ENCODE peak calls at places on chromosome 6, in eight cellular contexts. V is MM.1S, H is omental fat pad, Q is type B pancreatic cell, K is BJ, W is cardiac fibroblast, A is lower leg skin, T is astrocyte of the spinal cord. O is an unnamed sample.

GRCh38 chr6:26033132-26033941 is 53.9 kb upstream of the HFE start:
- DNase-seq in H (no peak), Q (no peak), W (peak), K (peak), A (no peak), T (peak), V (peak), O (no peak)

GRCh38 chr6:1322725-1323219 is 10.9 kb downstream of the FOXQ1 start:
- DNase-seq in H (no peak), T (peak), A (no peak), Q (no peak), W (no peak), K (no peak), V (no peak), O (no peak)

GRCh38 chr6:2042951-2043648 is 202.3 kb downstream of the GMDS start:
- DNase-seq in T (no peak), Q (no peak), K (no peak), H (no peak), V (no peak), A (no peak), W (no peak), O (no peak)

GRCh38 chr6:72272958-72273357 is 348.9 kb upstream of the KCNQ5 start:
- DNase-seq in K (no peak), Q (no peak), W (peak), A (no peak), H (no peak), T (peak), V (no peak), O (no peak)

GRCh38 chr6:167761794-167762258 is 64.9 kb upstream of the AFDN start:
- DNase-seq in Q (no peak), V (no peak), T (no peak), W (no peak), K (no peak), H (no peak), A (no peak), O (no peak)

GRCh38 chr6:33103776-33104175 is 28.0 kb downstream of the HLA-DPB1 start:
- DNase-seq in Q (no peak), T (no peak), A (no peak), V (no peak), K (no peak), H (no peak), W (no peak), O (no peak)

GRCh38 chr6:106608080-106608668 is 21.1 kb downstream of the RTN4IP1 start:
- DNase-seq in Q (no peak), V (peak), W (peak), K (no peak), H (no peak), T (peak), A (no peak), O (no peak)

GRCh38 chr6:31954511-31954910 is 4.3 kb downstream of the NELFE start:
- DNase-seq in V (no peak), W (no peak), Q (no peak), H (no peak), T (no peak), K (no peak), A (no peak), O (no peak)

GRCh38 chr6:39867592-39867991 is 66.7 kb downstream of the MOCS1 start:
- DNase-seq in H (no peak), Q (no peak), K (no peak), V (no peak), W (no peak), A (no peak), T (no peak), O (no peak)

GRCh38 chr6:39876111-39876510 is 58.2 kb downstream of the MOCS1 start:
- DNase-seq in K (no peak), V (no peak), T (no peak), W (no peak), H (no peak), A (no peak), Q (no peak), O (no peak)

GRCh38 chr6:39865011-39865888 is 69.0 kb downstream of the MOCS1 start:
- DNase-seq in V (peak), A (peak), H (peak), K (no peak), W (peak), T (peak), Q (no peak), O (no peak)

GRCh38 chr6:39873439-39873838 is 60.8 kb downstream of the MOCS1 start:
- DNase-seq in W (no peak), A (no peak), K (no peak), V (no peak), T (no peak), Q (no peak), H (no peak), O (no peak)

DNA sequence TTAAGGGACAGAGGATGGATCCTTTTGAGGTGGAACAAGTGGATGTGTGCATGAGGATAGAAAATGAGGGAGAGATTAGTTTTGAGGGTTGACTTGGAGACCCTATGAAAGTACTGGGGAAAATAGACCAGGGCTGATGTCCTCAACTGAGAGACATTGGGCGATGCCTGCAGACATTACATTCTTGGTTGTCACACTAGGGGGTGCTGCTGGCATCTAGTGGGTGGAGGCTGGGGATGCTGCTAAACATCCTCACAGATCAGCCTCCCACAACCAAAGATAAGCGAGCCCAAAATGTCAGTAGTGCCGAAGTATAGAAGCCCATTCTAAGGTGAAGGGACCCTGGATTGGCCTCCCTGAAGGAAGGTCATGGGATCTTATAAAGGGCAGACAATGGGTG is 63.3 kb downstream of the MOCS1 start:
- DNase-seq in T (no peak), Q (no peak), V (no peak), A (no peak), K (no peak), W (no peak), H (no peak), O (no peak)
- TF ChIP-seq CTCF in T (peak), Q (no peak), V (no peak), A (no peak), K (no peak), W (peak), H (no peak), O (no peak)

DNA sequence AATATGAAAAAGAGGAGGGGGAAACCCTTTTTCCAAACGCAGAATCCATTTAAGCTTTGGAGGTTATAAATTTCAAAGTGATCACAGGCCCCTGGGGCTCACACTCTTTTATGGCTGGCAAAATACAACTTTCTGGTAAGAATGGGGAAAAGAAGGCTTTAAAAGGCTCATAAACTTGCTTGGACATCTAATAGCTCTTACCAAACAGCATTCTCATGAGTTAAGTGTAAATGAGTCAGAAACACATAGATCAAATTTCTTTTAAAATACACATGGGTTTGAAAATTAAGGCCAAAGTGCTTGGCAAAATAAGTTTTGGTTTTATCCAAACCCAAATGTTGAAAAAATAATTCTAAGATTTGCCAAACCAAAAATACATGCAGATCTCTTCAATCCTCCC is 154.6 kb downstream of the SOBP start:
- DNase-seq in W (no peak), K (no peak), T (no peak), Q (no peak), V (no peak), H (no peak), A (no peak), O (no peak)
- TF ChIP-seq CTCF in W (no peak), K (no peak), T (no peak), Q (no peak), V (no peak), H (no peak), A (no peak), O (no peak)

DNA sequence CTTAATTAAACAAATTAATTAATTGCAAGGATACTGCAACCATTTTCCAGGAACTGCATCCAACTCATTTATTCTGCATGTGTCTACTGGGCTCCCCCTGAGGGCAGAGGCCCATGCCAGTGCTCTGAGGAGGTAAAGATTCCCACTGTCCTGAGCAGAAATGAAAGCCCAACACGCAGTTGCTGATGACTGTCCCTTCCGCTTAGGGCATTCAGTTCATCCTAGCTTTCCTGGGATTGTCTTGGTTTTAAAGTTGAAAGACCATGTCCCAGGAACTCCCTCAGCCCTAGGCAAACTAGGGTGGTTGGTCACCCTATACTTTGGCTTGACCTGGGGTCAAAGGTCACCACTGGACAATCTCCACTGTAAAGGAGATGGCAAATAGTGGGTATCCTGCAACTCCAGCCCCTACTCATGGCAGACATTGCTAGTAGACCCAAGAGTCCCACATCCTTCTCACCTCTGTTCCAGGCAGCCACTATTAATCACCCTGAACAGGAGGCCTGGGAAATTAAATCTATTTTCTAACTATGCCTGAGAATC is 109.6 kb downstream of the TRERF1 start:
- DNase-seq in T (no peak), H (no peak), W (no peak), V (no peak), A (no peak), Q (no peak), K (no peak), O (no peak)
- TF ChIP-seq CTCF in T (no peak), H (no peak), W (no peak), V (no peak), A (no peak), Q (no peak), K (no peak), O (no peak)

GRCh38 chr6:42271834-42272805 is 54.5 kb upstream of the MRPS10 start:
- DNase-seq in W (no peak), K (no peak), T (no peak), A (no peak), V (no peak), Q (no peak), H (no peak), O (no peak)

GRCh38 chr6:42279144-42279781 is 61.6 kb upstream of the MRPS10 start:
- DNase-seq in T (peak), A (no peak), K (no peak), H (no peak), Q (no peak), V (no peak), W (peak), O (no peak)

GRCh38 chr6:42278131-42278853 is 60.6 kb upstream of the MRPS10 start:
- DNase-seq in V (no peak), K (no peak), T (no peak), W (no peak), A (no peak), Q (no peak), H (no peak), O (no peak)

GRCh38 chr6:42279966-42280629 is 62.4 kb upstream of the MRPS10 start:
- DNase-seq in Q (no peak), W (peak), V (no peak), K (no peak), H (no peak), T (peak), A (no peak), O (no peak)

DNA sequence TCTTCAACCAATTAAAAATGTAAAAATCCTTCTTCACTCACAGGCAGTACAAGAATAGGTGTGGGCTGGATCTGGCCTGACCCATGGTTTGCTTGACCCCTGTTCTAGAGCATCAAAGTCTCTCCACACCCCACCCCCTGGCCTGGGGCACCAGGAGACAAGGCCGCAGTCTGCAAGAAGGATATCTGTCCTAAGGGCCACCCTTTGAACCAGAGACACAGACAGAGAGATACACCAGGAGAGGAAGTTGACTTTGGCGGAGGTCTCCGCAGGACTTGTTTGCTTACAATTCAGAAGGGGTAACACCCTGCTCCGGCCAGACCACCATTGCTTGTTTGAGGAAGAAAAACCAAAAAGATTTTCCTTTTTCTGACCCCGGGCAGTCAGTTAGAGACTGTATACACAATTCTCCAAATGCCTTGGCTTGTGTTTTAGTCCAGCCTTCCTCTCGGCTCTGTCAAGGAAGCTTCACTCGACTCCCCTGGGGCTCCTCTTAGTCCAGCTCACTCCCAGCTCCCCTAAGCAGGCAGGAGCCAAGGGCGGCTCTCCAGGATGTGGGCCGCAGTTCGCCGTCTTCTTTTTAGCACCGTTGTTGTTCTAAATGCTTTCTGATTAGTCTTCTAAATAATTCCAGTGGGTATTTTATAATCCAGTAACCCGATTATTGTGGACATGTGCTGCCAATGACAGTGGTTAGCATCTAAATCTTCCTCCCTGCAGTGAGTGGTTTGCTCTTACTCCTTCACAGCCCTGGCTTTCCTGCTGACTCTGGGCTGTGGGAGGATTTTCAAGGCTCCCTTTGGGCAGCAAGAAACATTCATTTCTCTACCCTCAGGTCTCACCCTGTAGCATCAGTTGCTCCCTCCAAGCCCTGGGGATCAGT is 58.6 kb upstream of the MRPS10 start:
- DNase-seq in T (peak), Q (no peak), A (no peak), V (no peak), W (peak), K (no peak), H (no peak), O (no peak)
- TF ChIP-seq CTCF in T (no peak), Q (no peak), A (no peak), V (no peak), W (no peak), K (no peak), H (no peak), O (no peak)

GRCh38 chr6:36875250-36875633 is 639 bp upstream of the PPIL1 start:
- DNase-seq in V (no peak), W (no peak), K (no peak), A (no peak), Q (no peak), H (no peak), T (no peak), O (no peak)

GRCh38 chr6:36874443-36875249 is at the start of gene PPIL1:
- DNase-seq in A (peak), V (peak), K (no peak), H (peak), Q (peak), W (peak), T (peak), O (peak)

GRCh38 chr6:36874016-36874442 is 574 bp downstream of the PPIL1 start:
- DNase-seq in H (peak), Q (no peak), V (no peak), W (peak), T (no peak), A (no peak), K (no peak), O (no peak)

GRCh38 chr6:36873115-36873514 is 1.5 kb downstream of the PPIL1 start:
- DNase-seq in Q (no peak), A (no peak), K (no peak), T (no peak), W (no peak), V (no peak), H (no peak), O (no peak)

GRCh38 chr6:36873612-36874011 is 991 bp downstream of the PPIL1 start:
- DNase-seq in K (no peak), T (no peak), W (no peak), H (no peak), A (no peak), V (peak), Q (no peak), O (no peak)
- TF ChIP-seq CTCF in K (peak), T (peak), W (no peak), H (no peak), A (no peak), V (peak), Q (peak), O (no peak)

DNA sequence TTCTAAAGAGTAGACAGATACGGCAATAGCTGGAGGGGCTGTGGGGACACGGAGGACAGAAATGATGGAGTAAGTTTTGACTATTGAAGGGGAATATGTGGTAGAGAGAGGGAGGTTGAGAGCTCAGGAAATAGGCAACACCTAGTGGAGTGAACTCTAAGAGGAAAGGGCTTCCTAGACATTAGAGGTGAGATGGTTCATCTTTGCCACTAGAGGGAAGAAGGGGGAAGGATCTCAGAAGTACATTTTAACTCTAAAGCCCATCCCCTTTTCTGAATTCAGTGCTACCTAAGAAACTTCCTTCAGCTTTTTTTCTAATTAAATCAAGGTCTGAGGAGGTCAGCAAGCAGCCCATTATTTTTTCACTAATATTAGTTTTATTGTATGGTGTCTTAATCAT is 689.4 kb upstream of the MAP3K7 start:
- DNase-seq in T (peak), H (no peak), Q (no peak), K (no peak), A (no peak), V (peak), W (no peak), O (no peak)
- TF ChIP-seq CTCF in T (peak), H (no peak), Q (peak), K (peak), A (no peak), V (peak), W (no peak), O (peak)

GRCh38 chr6:44355640-44356039 is 13.2 kb downstream of the SPATS1 start:
- DNase-seq in V (no peak), K (no peak), Q (no peak), W (no peak), H (no peak), A (no peak), T (no peak), O (no peak)

GRCh38 chr6:44356432-44356950 is 14.0 kb downstream of the SPATS1 start:
- DNase-seq in W (no peak), H (no peak), K (no peak), V (no peak), T (no peak), A (no peak), Q (no peak), O (no peak)

GRCh38 chr6:44349904-44350649 is 7.6 kb downstream of the SPATS1 start:
- DNase-seq in Q (no peak), H (no peak), K (no peak), W (no peak), V (no peak), A (no peak), T (no peak), O (no peak)

GRCh38 chr6:44352259-44352658 is 9.8 kb downstream of the SPATS1 start:
- DNase-seq in K (no peak), T (no peak), H (no peak), Q (no peak), V (no peak), A (no peak), W (no peak), O (no peak)

DNA sequence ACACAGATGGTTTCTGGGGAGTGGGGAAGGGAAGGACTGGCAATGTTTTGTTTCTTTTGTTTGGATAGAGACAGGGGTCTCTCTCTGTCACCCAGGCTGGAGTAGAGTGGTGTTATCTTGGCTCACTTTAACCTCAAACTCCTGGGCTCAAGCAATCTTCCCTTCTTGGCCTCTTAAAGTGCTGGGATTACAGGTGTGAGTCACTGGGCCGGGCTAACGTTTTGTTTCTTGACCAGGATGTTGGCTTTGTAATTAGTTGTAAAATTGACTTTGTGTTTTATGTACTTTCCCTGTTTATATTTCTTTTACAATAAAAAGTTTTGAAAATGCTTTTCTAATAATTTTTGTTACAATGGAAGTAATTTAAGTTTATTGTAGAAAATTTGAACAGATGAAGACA is 10.9 kb downstream of the SPATS1 start:
- DNase-seq in V (no peak), W (no peak), Q (no peak), H (no peak), K (no peak), A (no peak), T (no peak), O (no peak)
- TF ChIP-seq CTCF in V (no peak), W (no peak), Q (no peak), H (no peak), K (no peak), A (no peak), T (no peak), O (no peak)

O was measured in osteocyte.